ENCODE peak calls at places on chromosomes 2 and 18, in ten cellular contexts. One of them, this sample, is unnamed.

GRCh38 chr2:33015421-33016142 is 68.8 kb downstream of the LTBP1 start:
- DNase-seq in adrenal gland: no peak
- DNase-seq in spleen: no peak
- DNase-seq in tibial nerve: no peak
- DNase-seq in BE2C: no peak
- DNase-seq in ovary: no peak
- DNase-seq in colonic mucosa: peak; percentile 78
- DNase-seq in PC-3: peak; percentile 94
- DNase-seq in osteoblast: peak; percentile 63
- DNase-seq in right cardiac atrium: no peak
- DNase-seq in this sample: no peak

GRCh38 chr2:9696731-9697130 is 65.9 kb upstream of the YWHAQ start:
- DNase-seq in adrenal gland: no peak
- DNase-seq in spleen: no peak
- DNase-seq in tibial nerve: no peak
- DNase-seq in BE2C: no peak
- DNase-seq in ovary: no peak
- DNase-seq in colonic mucosa: no peak
- DNase-seq in PC-3: no peak
- DNase-seq in osteoblast: no peak
- DNase-seq in right cardiac atrium: no peak
- DNase-seq in this sample: no peak

GRCh38 chr2:188042412-188042811 is 249.3 kb upstream of the GULP1 start:
- DNase-seq in adrenal gland: no peak
- DNase-seq in spleen: no peak
- DNase-seq in tibial nerve: no peak
- DNase-seq in BE2C: no peak
- DNase-seq in ovary: no peak
- DNase-seq in colonic mucosa: no peak
- DNase-seq in PC-3: peak; percentile 41
- DNase-seq in osteoblast: peak; percentile 66
- DNase-seq in right cardiac atrium: no peak
- DNase-seq in this sample: no peak

GRCh38 chr2:42929985-42930581 is 137.7 kb upstream of the HAAO start:
- DNase-seq in adrenal gland: no peak
- DNase-seq in spleen: no peak
- DNase-seq in tibial nerve: no peak
- DNase-seq in BE2C: no peak
- DNase-seq in ovary: peak; percentile 60
- DNase-seq in colonic mucosa: no peak
- DNase-seq in PC-3: no peak
- DNase-seq in osteoblast: peak; percentile 82
- DNase-seq in right cardiac atrium: no peak
- DNase-seq in this sample: no peak

GRCh38 chr18:77617681-77618080 is 368.0 kb downstream of the GALR1 start:
- DNase-seq in adrenal gland: no peak
- DNase-seq in spleen: no peak
- DNase-seq in tibial nerve: no peak
- DNase-seq in BE2C: no peak
- DNase-seq in ovary: no peak
- DNase-seq in colonic mucosa: no peak
- DNase-seq in PC-3: no peak
- DNase-seq in osteoblast: no peak
- DNase-seq in right cardiac atrium: no peak
- DNase-seq in this sample: no peak

GRCh38 chr2:118224144-118224887 is 136.0 kb downstream of the INSIG2 start:
- DNase-seq in adrenal gland: no peak
- DNase-seq in spleen: peak; percentile 86
- DNase-seq in tibial nerve: no peak
- DNase-seq in BE2C: no peak
- DNase-seq in ovary: no peak
- DNase-seq in colonic mucosa: peak; percentile 20
- DNase-seq in PC-3: no peak
- DNase-seq in osteoblast: peak; percentile 83
- DNase-seq in right cardiac atrium: no peak
- DNase-seq in this sample: no peak

GRCh38 chr2:97660775-97661417 is 2.9 kb downstream of the ACTR1B start:
- DNase-seq in adrenal gland: no peak
- DNase-seq in spleen: peak; percentile 73
- DNase-seq in tibial nerve: no peak
- DNase-seq in BE2C: no peak
- DNase-seq in ovary: no peak
- DNase-seq in colonic mucosa: no peak
- DNase-seq in PC-3: no peak
- DNase-seq in osteoblast: peak; percentile 84
- DNase-seq in right cardiac atrium: no peak
- DNase-seq in this sample: no peak

GRCh38 chr2:98457045-98457696 is 12.5 kb downstream of the INPP4A start:
- DNase-seq in adrenal gland: no peak
- DNase-seq in spleen: no peak
- DNase-seq in tibial nerve: no peak
- DNase-seq in BE2C: no peak
- DNase-seq in ovary: no peak
- DNase-seq in colonic mucosa: no peak
- DNase-seq in PC-3: peak; percentile 88
- DNase-seq in osteoblast: no peak
- DNase-seq in right cardiac atrium: no peak
- DNase-seq in this sample: no peak

GRCh38 chr2:116467243-116467642 is 1347.2 kb upstream of the DDX18 start:
- DNase-seq in adrenal gland: no peak
- DNase-seq in spleen: no peak
- DNase-seq in tibial nerve: no peak
- DNase-seq in BE2C: no peak
- DNase-seq in ovary: no peak
- DNase-seq in colonic mucosa: no peak
- DNase-seq in PC-3: no peak
- DNase-seq in osteoblast: no peak
- DNase-seq in right cardiac atrium: no peak
- DNase-seq in this sample: no peak
- H3K9me3 ChIP-seq in adrenal gland: no peaks in the 10 kb centered on the region
- H3K9me3 ChIP-seq in spleen: peaks cover 24% of the 10 kb centered on the region
- H3K9me3 ChIP-seq in tibial nerve: peaks cover 2% of the 10 kb centered on the region
- H3K9me3 ChIP-seq in BE2C: no peaks in the 10 kb centered on the region
- H3K9me3 ChIP-seq in ovary: no peaks in the 10 kb centered on the region
- H3K9me3 ChIP-seq in colonic mucosa: no peaks in the 10 kb centered on the region
- H3K9me3 ChIP-seq in PC-3: peaks cover 6% of the 10 kb centered on the region
- H3K9me3 ChIP-seq in osteoblast: no peaks in the 10 kb centered on the region
- H3K9me3 ChIP-seq in right cardiac atrium: no peaks in the 10 kb centered on the region
- H3K9me3 ChIP-seq in this sample: peaks cover 7% of the 10 kb centered on the region

GRCh38 chr2:202680512-202680911 is 45.7 kb downstream of the FAM117B start:
- DNase-seq in adrenal gland: no peak
- DNase-seq in spleen: no peak
- DNase-seq in tibial nerve: no peak
- DNase-seq in BE2C: no peak
- DNase-seq in ovary: no peak
- DNase-seq in colonic mucosa: no peak
- DNase-seq in PC-3: no peak
- DNase-seq in osteoblast: no peak
- DNase-seq in right cardiac atrium: no peak
- DNase-seq in this sample: no peak

GRCh38 chr2:202687276-202687675 is 52.5 kb downstream of the FAM117B start:
- DNase-seq in adrenal gland: peak; percentile 77
- DNase-seq in spleen: no peak
- DNase-seq in tibial nerve: no peak
- DNase-seq in BE2C: no peak
- DNase-seq in ovary: no peak
- DNase-seq in colonic mucosa: no peak
- DNase-seq in PC-3: peak; percentile 69
- DNase-seq in osteoblast: no peak
- DNase-seq in right cardiac atrium: no peak
- DNase-seq in this sample: no peak

GRCh38 chr2:202682274-202682673 is 47.5 kb downstream of the FAM117B start:
- DNase-seq in adrenal gland: no peak
- DNase-seq in spleen: no peak
- DNase-seq in tibial nerve: no peak
- DNase-seq in BE2C: no peak
- DNase-seq in ovary: no peak
- DNase-seq in colonic mucosa: no peak
- DNase-seq in PC-3: no peak
- DNase-seq in osteoblast: no peak
- DNase-seq in right cardiac atrium: no peak
- DNase-seq in this sample: no peak

GRCh38 chr2:202679980-202680379 is 45.2 kb downstream of the FAM117B start:
- DNase-seq in adrenal gland: no peak
- DNase-seq in spleen: no peak
- DNase-seq in tibial nerve: no peak
- DNase-seq in BE2C: no peak
- DNase-seq in ovary: no peak
- DNase-seq in colonic mucosa: no peak
- DNase-seq in PC-3: no peak
- DNase-seq in osteoblast: no peak
- DNase-seq in right cardiac atrium: no peak
- DNase-seq in this sample: no peak

DNA sequence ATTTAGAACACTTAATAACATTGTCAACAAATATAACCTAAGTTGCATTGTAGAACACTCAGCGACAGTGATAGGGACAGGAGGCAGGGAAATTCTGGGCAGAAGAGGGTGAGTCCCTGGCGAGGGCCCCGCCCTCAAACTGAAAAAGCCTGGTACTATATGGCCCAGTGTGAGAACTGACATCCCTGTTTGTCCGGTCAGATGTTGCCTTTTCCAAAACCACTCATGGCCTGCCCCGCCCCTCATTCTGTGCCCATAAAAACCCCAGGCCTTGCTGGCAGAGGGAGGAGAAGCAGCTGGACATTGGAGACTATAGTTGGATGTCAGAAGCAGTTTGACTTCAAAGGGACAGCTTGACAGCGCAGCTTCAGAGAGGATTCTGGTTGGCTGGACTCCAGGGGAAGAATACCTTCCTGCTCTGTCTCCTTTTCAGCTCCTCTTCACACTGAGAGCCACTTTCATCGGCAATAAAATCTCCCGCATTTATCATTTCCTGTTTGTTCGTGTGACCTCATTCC is 47.0 kb downstream of the FAM117B start:
- DNase-seq in adrenal gland: no peak
- DNase-seq in spleen: no peak
- DNase-seq in tibial nerve: no peak
- DNase-seq in BE2C: no peak
- DNase-seq in ovary: no peak
- DNase-seq in colonic mucosa: peak; percentile 23
- DNase-seq in PC-3: peak; percentile 21
- DNase-seq in osteoblast: no peak
- DNase-seq in right cardiac atrium: no peak
- DNase-seq in this sample: no peak
- H3K9me3 ChIP-seq in adrenal gland: peaks cover 6% of the 10 kb centered on the region
- H3K9me3 ChIP-seq in spleen: peaks cover 34% of the 10 kb centered on the region
- H3K9me3 ChIP-seq in tibial nerve: no peaks in the 10 kb centered on the region
- H3K9me3 ChIP-seq in BE2C: no peaks in the 10 kb centered on the region
- H3K9me3 ChIP-seq in ovary: no peaks in the 10 kb centered on the region
- H3K9me3 ChIP-seq in colonic mucosa: no peaks in the 10 kb centered on the region
- H3K9me3 ChIP-seq in PC-3: peaks cover 6% of the 10 kb centered on the region
- H3K9me3 ChIP-seq in osteoblast: no peaks in the 10 kb centered on the region
- H3K9me3 ChIP-seq in right cardiac atrium: no peaks in the 10 kb centered on the region
- H3K9me3 ChIP-seq in this sample: peaks cover 8% of the 10 kb centered on the region

GRCh38 chr2:120148669-120149068 is 74.5 kb downstream of the TMEM185B start:
- DNase-seq in adrenal gland: no peak
- DNase-seq in spleen: no peak
- DNase-seq in tibial nerve: no peak
- DNase-seq in BE2C: no peak
- DNase-seq in ovary: no peak
- DNase-seq in colonic mucosa: no peak
- DNase-seq in PC-3: no peak
- DNase-seq in osteoblast: no peak
- DNase-seq in right cardiac atrium: no peak
- DNase-seq in this sample: no peak

GRCh38 chr2:120149406-120149805 is 73.8 kb downstream of the TMEM185B start:
- DNase-seq in adrenal gland: no peak
- DNase-seq in spleen: no peak
- DNase-seq in tibial nerve: no peak
- DNase-seq in BE2C: no peak
- DNase-seq in ovary: no peak
- DNase-seq in colonic mucosa: no peak
- DNase-seq in PC-3: no peak
- DNase-seq in osteoblast: no peak
- DNase-seq in right cardiac atrium: no peak
- DNase-seq in this sample: no peak

GRCh38 chr2:120155308-120155707 is 67.9 kb downstream of the TMEM185B start:
- DNase-seq in adrenal gland: no peak
- DNase-seq in spleen: no peak
- DNase-seq in tibial nerve: no peak
- DNase-seq in BE2C: no peak
- DNase-seq in ovary: no peak
- DNase-seq in colonic mucosa: no peak
- DNase-seq in PC-3: no peak
- DNase-seq in osteoblast: no peak
- DNase-seq in right cardiac atrium: no peak
- DNase-seq in this sample: no peak

GRCh38 chr2:120148229-120148628 is 75.0 kb downstream of the TMEM185B start:
- DNase-seq in adrenal gland: no peak
- DNase-seq in spleen: no peak
- DNase-seq in tibial nerve: no peak
- DNase-seq in BE2C: no peak
- DNase-seq in ovary: no peak
- DNase-seq in colonic mucosa: no peak
- DNase-seq in PC-3: no peak
- DNase-seq in osteoblast: no peak
- DNase-seq in right cardiac atrium: no peak
- DNase-seq in this sample: no peak

GRCh38 chr2:120150040-120150482 is 73.1 kb downstream of the TMEM185B start:
- DNase-seq in adrenal gland: no peak
- DNase-seq in spleen: no peak
- DNase-seq in tibial nerve: no peak
- DNase-seq in BE2C: no peak
- DNase-seq in ovary: no peak
- DNase-seq in colonic mucosa: no peak
- DNase-seq in PC-3: no peak
- DNase-seq in osteoblast: no peak
- DNase-seq in right cardiac atrium: no peak
- DNase-seq in this sample: no peak
- H3K9me3 ChIP-seq in adrenal gland: no peaks in the 10 kb centered on the region
- H3K9me3 ChIP-seq in spleen: peaks cover 31% of the 10 kb centered on the region
- H3K9me3 ChIP-seq in tibial nerve: no peaks in the 10 kb centered on the region
- H3K9me3 ChIP-seq in BE2C: no peaks in the 10 kb centered on the region
- H3K9me3 ChIP-seq in ovary: no peaks in the 10 kb centered on the region
- H3K9me3 ChIP-seq in colonic mucosa: no peaks in the 10 kb centered on the region
- H3K9me3 ChIP-seq in PC-3: no peaks in the 10 kb centered on the region
- H3K9me3 ChIP-seq in osteoblast: peaks cover 2% of the 10 kb centered on the region
- H3K9me3 ChIP-seq in right cardiac atrium: peaks cover 2% of the 10 kb centered on the region
- H3K9me3 ChIP-seq in this sample: no peaks in the 10 kb centered on the region

GRCh38 chr2:89829828-89830227 is 1138.4 kb downstream of the RPIA start:
- DNase-seq in adrenal gland: no peak
- DNase-seq in spleen: no peak
- DNase-seq in tibial nerve: no peak
- DNase-seq in BE2C: no peak
- DNase-seq in ovary: no peak
- DNase-seq in colonic mucosa: no peak
- DNase-seq in PC-3: no peak
- DNase-seq in osteoblast: no peak
- DNase-seq in right cardiac atrium: no peak
- DNase-seq in this sample: no peak

GRCh38 chr2:89831686-89832498 is 1140.4 kb downstream of the RPIA start:
- DNase-seq in adrenal gland: no peak
- DNase-seq in spleen: no peak
- DNase-seq in tibial nerve: no peak
- DNase-seq in BE2C: no peak
- DNase-seq in ovary: no peak
- DNase-seq in colonic mucosa: no peak
- DNase-seq in PC-3: no peak
- DNase-seq in osteoblast: no peak
- DNase-seq in right cardiac atrium: no peak
- DNase-seq in this sample: no peak

GRCh38 chr2:89833780-89834117 is 1142.3 kb downstream of the RPIA start:
- DNase-seq in adrenal gland: no peak
- DNase-seq in spleen: no peak
- DNase-seq in tibial nerve: no peak
- DNase-seq in BE2C: no peak
- DNase-seq in ovary: no peak
- DNase-seq in colonic mucosa: no peak
- DNase-seq in PC-3: no peak
- DNase-seq in osteoblast: no peak
- DNase-seq in right cardiac atrium: no peak
- DNase-seq in this sample: no peak

GRCh38 chr2:89834306-89834705 is 1142.8 kb downstream of the RPIA start:
- DNase-seq in adrenal gland: no peak
- DNase-seq in spleen: no peak
- DNase-seq in tibial nerve: no peak
- DNase-seq in BE2C: no peak
- DNase-seq in ovary: no peak
- DNase-seq in colonic mucosa: no peak
- DNase-seq in PC-3: no peak
- DNase-seq in osteoblast: no peak
- DNase-seq in right cardiac atrium: no peak
- DNase-seq in this sample: no peak

GRCh38 chr2:89833116-89833779 is 1141.8 kb downstream of the RPIA start:
- DNase-seq in adrenal gland: no peak
- DNase-seq in spleen: no peak
- DNase-seq in tibial nerve: no peak
- DNase-seq in BE2C: no peak
- DNase-seq in ovary: no peak
- DNase-seq in colonic mucosa: no peak
- DNase-seq in PC-3: no peak
- DNase-seq in osteoblast: no peak
- DNase-seq in right cardiac atrium: no peak
- DNase-seq in this sample: no peak
- H3K9me3 ChIP-seq in adrenal gland: peaks cover 8% of the 10 kb centered on the region
- H3K9me3 ChIP-seq in spleen: peaks cover 8% of the 10 kb centered on the region
- H3K9me3 ChIP-seq in tibial nerve: no peaks in the 10 kb centered on the region
- H3K9me3 ChIP-seq in BE2C: no peaks in the 10 kb centered on the region
- H3K9me3 ChIP-seq in ovary: no peaks in the 10 kb centered on the region
- H3K9me3 ChIP-seq in colonic mucosa: peaks cover 12% of the 10 kb centered on the region
- H3K9me3 ChIP-seq in PC-3: peaks cover 7% of the 10 kb centered on the region
- H3K9me3 ChIP-seq in osteoblast: peaks cover 49% of the 10 kb centered on the region
- H3K9me3 ChIP-seq in right cardiac atrium: peaks cover 3% of the 10 kb centered on the region
- H3K9me3 ChIP-seq in this sample: no peaks in the 10 kb centered on the region

This sample was measured in stomach.